ENCODE peak calls at places on chromosomes 2 and 18, in ten cellular contexts. M is heart left ventricle, D is right lobe of liver, V is suprapubic skin, Z is HepG2, Y is tibial nerve, H is stomach, L is prostate gland, K is sigmoid colon, C is gastrocnemius medialis. F is an unnamed sample.

GRCh38 chr2:76464310-76464709 is 753.6 kb upstream of the GCFC2 start:
- DNase-seq in C (no peak), L (no peak), H (no peak), K (no peak), D (no peak), M (no peak), Z (no peak), V (no peak), Y (no peak), F (no peak)

GRCh38 chr2:99544608-99545007 is 54.8 kb upstream of the REV1 start:
- DNase-seq in D (no peak), K (no peak), Z (no peak), L (no peak), C (no peak), V (no peak), Y (no peak), M (no peak), H (no peak), F (no peak)

GRCh38 chr2:160510617-160511016 is 17.0 kb upstream of the RBMS1 start:
- DNase-seq in M (no peak), H (no peak), Y (no peak), V (no peak), D (no peak), Z (no peak), L (no peak), K (no peak), C (no peak), F (no peak)

GRCh38 chr2:10303634-10304378 is 1.1 kb downstream of the HPCAL1 start:
- DNase-seq in V (no peak), Z (peak), L (no peak), M (peak), K (no peak), H (peak), Y (no peak), D (peak), C (no peak), F (peak)

GRCh38 chr2:127591221-127591923 is 54.6 kb upstream of the GPR17 start:
- DNase-seq in Z (peak), M (peak), C (no peak), L (peak), Y (no peak), V (peak), K (peak), D (peak), H (peak), F (peak)

GRCh38 chr2:20447437-20448245 is 767 bp downstream of the RHOB start:
- DNase-seq in C (peak), H (peak), Y (no peak), Z (no peak), L (no peak), M (peak), V (peak), D (peak), K (peak), F (peak)

GRCh38 chr2:55839182-55839819 is 84.3 kb downstream of the EFEMP1 start:
- DNase-seq in K (no peak), Y (no peak), Z (peak), L (peak), D (no peak), C (no peak), V (no peak), H (peak), M (no peak), F (no peak)

GRCh38 chr18:45863469-45863868 is 38.0 kb downstream of the SIGLEC15 start:
- DNase-seq in K (no peak), C (no peak), M (no peak), L (no peak), H (no peak), V (no peak), Z (no peak), Y (no peak), D (no peak), F (no peak)

GRCh38 chr2:6909431-6910385 is 7.5 kb upstream of the RNF144A start:
- DNase-seq in D (no peak), Z (no peak), L (no peak), V (no peak), C (no peak), M (no peak), Y (no peak), K (no peak), H (no peak), F (no peak)

GRCh38 chr2:48414196-48414595 is 115.8 kb upstream of the STON1 start:
- DNase-seq in K (no peak), M (no peak), H (no peak), D (no peak), Y (no peak), L (no peak), Z (no peak), C (no peak), V (no peak), F (no peak)

GRCh38 chr2:27889774-27890145 is 427 bp downstream of the RBKS start:
- DNase-seq in V (no peak), L (peak), H (no peak), C (no peak), K (no peak), Y (no peak), D (peak), Z (no peak), M (no peak), F (no peak)

GRCh38 chr2:240364582-240364960 is 70.9 kb upstream of the GPC1 start:
- DNase-seq in D (no peak), Z (no peak), K (no peak), H (no peak), L (no peak), V (no peak), M (peak), C (no peak), Y (no peak), F (no peak)

GRCh38 chr2:8203354-8203753 is 478.5 kb upstream of the ID2 start:
- DNase-seq in H (no peak), M (no peak), C (no peak), Y (no peak), V (no peak), K (no peak), Z (no peak), D (no peak), L (no peak), F (no peak)

GRCh38 chr2:124320072-124320471 is 295.0 kb downstream of the CNTNAP5 start:
- DNase-seq in K (no peak), L (no peak), Z (no peak), C (no peak), V (no peak), M (no peak), H (no peak), Y (no peak), D (no peak), F (no peak)

GRCh38 chr18:2971741-2972552 is 41.0 kb downstream of the LPIN2 start:
- DNase-seq in L (no peak), M (peak), K (peak), V (no peak), H (peak), Z (no peak), D (peak), Y (no peak), C (peak), F (no peak)

GRCh38 chr2:166126014-166126639 is 1.7 kb downstream of the SCN1A start:
- DNase-seq in Z (no peak), L (no peak), V (no peak), M (no peak), D (no peak), H (no peak), Y (no peak), K (no peak), C (no peak), F (no peak)

GRCh38 chr2:241636182-241636982 is 576 bp downstream of the THAP4 start:
- DNase-seq in C (no peak), L (no peak), H (peak), V (no peak), K (peak), Z (peak), M (peak), D (peak), Y (no peak), F (peak)
- TF ChIP-seq POLR2A in C (no peak), L (no peak), H (no peak), V (no peak), K (no peak), Z (peak), M (no peak), D (no peak), Y (no peak), F (no peak)

GRCh38 chr2:190978389-190979053 is 35.5 kb downstream of the STAT1 start:
- DNase-seq in K (no peak), M (no peak), H (no peak), L (no peak), Y (no peak), V (no peak), C (no peak), D (no peak), Z (no peak), F (no peak)

GRCh38 chr2:190980630-190981214 is 33.2 kb downstream of the STAT1 start:
- DNase-seq in M (no peak), L (no peak), C (no peak), K (no peak), Z (no peak), H (no peak), V (no peak), Y (no peak), D (no peak), F (no peak)

GRCh38 chr2:190981733-190982132 is 32.2 kb downstream of the STAT1 start:
- DNase-seq in H (no peak), L (no peak), K (no peak), Y (no peak), C (no peak), V (no peak), M (no peak), Z (no peak), D (no peak), F (no peak)

GRCh38 chr2:190982263-190983034 is 31.5 kb downstream of the STAT1 start:
- DNase-seq in M (no peak), H (no peak), L (no peak), Z (no peak), Y (no peak), D (no peak), V (no peak), K (no peak), C (no peak), F (no peak)

GRCh38 chr2:190979906-190980629 is 33.9 kb downstream of the STAT1 start:
- DNase-seq in Y (no peak), K (peak), L (peak), C (no peak), Z (no peak), D (peak), H (peak), M (peak), V (no peak), F (no peak)
- TF ChIP-seq POLR2A in Y (no peak), K (no peak), L (no peak), C (no peak), Z (no peak), D (no peak), H (no peak), M (no peak), V (no peak), F (peak)

DNA sequence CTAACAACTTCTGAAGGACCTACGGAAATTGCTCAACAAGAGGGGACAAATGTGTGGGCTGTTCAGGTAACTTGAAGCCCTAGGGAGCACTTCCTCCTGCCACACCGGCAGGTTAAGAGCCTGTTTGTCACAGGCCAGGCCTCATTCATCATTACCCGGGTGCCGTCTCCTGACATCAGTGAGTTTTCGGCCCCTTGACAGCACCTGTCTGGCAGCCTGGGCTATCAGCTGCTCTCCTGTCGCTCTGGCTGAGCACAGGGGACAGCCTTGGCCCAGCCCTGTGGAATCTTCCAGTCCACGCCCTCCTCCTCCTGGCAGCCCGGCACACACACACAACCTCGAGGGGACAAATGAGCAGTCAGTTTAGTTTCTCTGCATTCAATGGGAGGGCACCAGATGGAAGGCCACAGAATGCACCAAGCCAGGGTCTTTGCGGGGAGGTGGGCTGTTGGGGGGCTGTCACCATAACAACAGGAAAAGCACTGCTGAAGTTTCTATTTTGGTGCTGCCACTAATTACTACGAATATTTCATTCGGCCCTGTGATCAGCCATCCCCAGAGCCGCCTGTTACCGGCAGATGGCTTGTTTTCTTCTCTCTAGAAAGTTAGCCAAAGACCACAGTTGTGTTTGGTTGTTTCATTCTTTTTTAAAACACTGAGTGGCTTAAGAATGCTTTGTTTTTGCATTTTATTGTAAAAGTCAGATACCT is 190.0 kb upstream of the NDUFV2 start:
- DNase-seq in L (no peak), Z (no peak), V (no peak), C (no peak), M (no peak), K (no peak), D (no peak), H (no peak), Y (no peak), F (peak)
- TF ChIP-seq POLR2A in L (no peak), Z (no peak), V (no peak), C (no peak), M (no peak), K (no peak), D (no peak), H (no peak), Y (no peak), F (no peak)

GRCh38 chr2:232551289-232551688 is 800 bp downstream of the EIF4E2 start:
- DNase-seq in H (no peak), V (no peak), M (no peak), Z (no peak), L (no peak), K (no peak), C (no peak), Y (no peak), D (no peak), F (no peak)

GRCh38 chr2:232551776-232552175 is 1.3 kb downstream of the EIF4E2 start:
- DNase-seq in Y (no peak), V (no peak), L (no peak), H (no peak), C (no peak), M (no peak), Z (no peak), D (no peak), K (no peak), F (no peak)

GRCh38 chr2:232547991-232548390 is 2.4 kb downstream of the TIGD1 start:
- DNase-seq in Y (no peak), V (no peak), M (no peak), H (no peak), D (no peak), L (no peak), K (no peak), C (no peak), Z (no peak), F (no peak)

GRCh38 chr2:232549655-232550350 is 554 bp downstream of the TIGD1 start:
- DNase-seq in K (no peak), V (no peak), C (no peak), H (no peak), L (no peak), Z (no peak), D (no peak), M (no peak), Y (no peak), F (no peak)

GRCh38 chr2:232550351-232551261 is at the start of the genes EIF4E2 and TIGD1:
- DNase-seq in M (peak), L (peak), C (peak), D (peak), Z (peak), K (peak), V (peak), H (peak), Y (peak), F (peak)
- TF ChIP-seq POLR2A in M (peak), L (peak), C (peak), D (peak), Z (peak), K (peak), V (peak), H (no peak), Y (peak), F (peak)

GRCh38 chr18:25239636-25240468 is 112.1 kb downstream of the ZNF521 start:
- DNase-seq in H (no peak), Y (no peak), C (no peak), K (no peak), L (no peak), Z (no peak), M (no peak), D (no peak), V (no peak), F (no peak)
- TF ChIP-seq POLR2A in H (no peak), Y (no peak), C (no peak), K (no peak), L (no peak), Z (no peak), M (no peak), D (no peak), V (no peak), F (no peak)

GRCh38 chr2:113283704-113284284 is 5.1 kb upstream of the PAX8 start:
- DNase-seq in M (no peak), V (peak), H (peak), Y (no peak), L (peak), K (peak), C (no peak), Z (peak), D (peak), F (no peak)
- TF ChIP-seq POLR2A in M (no peak), V (no peak), H (no peak), Y (no peak), L (no peak), K (no peak), C (no peak), Z (no peak), D (peak), F (no peak)

GRCh38 chr2:218878941-218879761 is 1.5 kb upstream of the WNT10A start:
- DNase-seq in M (no peak), C (no peak), V (no peak), Y (no peak), L (no peak), D (no peak), Z (no peak), K (no peak), H (no peak), F (no peak)

GRCh38 chr2:218881744-218882462 is 1.3 kb downstream of the WNT10A start:
- DNase-seq in K (no peak), Y (no peak), L (no peak), D (no peak), V (no peak), H (no peak), M (no peak), C (no peak), Z (no peak), F (no peak)

GRCh38 chr2:218880749-218881594 is at the start of gene WNT10A:
- DNase-seq in Z (no peak), H (no peak), L (no peak), V (no peak), C (no peak), Y (no peak), K (no peak), M (no peak), D (no peak), F (no peak)

GRCh38 chr2:218878486-218878885 is 2.2 kb upstream of the WNT10A start:
- DNase-seq in Y (no peak), V (no peak), C (no peak), L (no peak), H (no peak), M (no peak), Z (no peak), D (no peak), K (no peak), F (no peak)

GRCh38 chr2:218879881-218880748 is 537 bp upstream of the WNT10A start:
- DNase-seq in K (no peak), V (no peak), L (no peak), C (no peak), Y (no peak), H (peak), Z (no peak), D (peak), M (no peak), F (peak)
- TF ChIP-seq POLR2A in K (no peak), V (no peak), L (no peak), C (no peak), Y (no peak), H (no peak), Z (no peak), D (no peak), M (no peak), F (peak)

GRCh38 chr18:38648184-38648583 is 1082.6 kb upstream of the CELF4 start:
- DNase-seq in H (no peak), V (no peak), D (no peak), K (no peak), C (no peak), L (no peak), Y (no peak), M (no peak), Z (no peak), F (no peak)
- TF ChIP-seq POLR2A in H (no peak), V (no peak), D (no peak), K (no peak), C (no peak), L (no peak), Y (no peak), M (no peak), Z (no peak), F (no peak)

F was measured in GM12891.